ENCODE peak calls at places on chromosomes 7 and 10, in six cellular contexts. Q is NCI-H1092 treated with DMSO at 0.1 percent for 48 hours; I is RCC 7860; L is NCI-H2081 treated with DMSO at 0.1 percent for 48 hours; U is activated effector memory CD4-positive, alpha-beta T cell treated with anti-CD3 and anti-CD28 coated beads, Interleukin-2, amount 50 U/mL, for 16 hours; K is D341Med. M is an unnamed sample.
A peak's percentile ranks its signal among the peaks of the same experiment; 100 is the strongest.

GRCh38 chr10:12518024-12518423 is 168.7 kb downstream of the CAMK1D start:
- DNase-seq in U (no peak), I (no peak), Q (no peak), L (no peak), K (no peak), M (no peak)

GRCh38 chr10:60426425-60426824 is 36.8 kb upstream of the ANK3 start:
- DNase-seq in I (peak; percentile 26), Q (no peak), L (no peak), U (no peak), K (no peak), M (no peak)

GRCh38 chr10:44990302-44990655 is 10.4 kb upstream of the ZNF22 start:
- DNase-seq in K (peak; percentile 70), L (no peak), I (no peak), Q (no peak), U (no peak), M (peak; percentile 86)

GRCh38 chr7:85714182-85714581 is 527.3 kb upstream of the SEMA3D start:
- DNase-seq in U (no peak), K (no peak), Q (no peak), I (no peak), L (no peak), M (no peak)

GRCh38 chr7:81618400-81619014 is 151.3 kb downstream of the HGF start:
- DNase-seq in L (no peak), U (no peak), Q (no peak), I (peak; percentile 81), K (no peak), M (no peak)

GRCh38 chr7:141356096-141356495 is 195.1 kb upstream of the AGK start:
- DNase-seq in K (no peak), L (no peak), I (no peak), Q (no peak), U (no peak), M (no peak)

GRCh38 chr7:17095001-17095574 is 203.4 kb upstream of the AHR start:
- DNase-seq in K (no peak), I (no peak), L (no peak), U (no peak), Q (no peak), M (no peak)

GRCh38 chr7:102063736-102064135 is 222.9 kb upstream of the SH2B2 start:
- DNase-seq in L (no peak), K (no peak), Q (no peak), U (no peak), I (peak; percentile 100), M (peak; percentile 86)

GRCh38 chr7:36961097-36961496 is 236.8 kb upstream of the AOAH start:
- DNase-seq in I (no peak), K (no peak), U (no peak), Q (no peak), L (no peak), M (no peak)

GRCh38 chr7:22016547-22016946 is 70.8 kb upstream of the CDCA7L start:
- DNase-seq in K (peak; percentile 56), Q (peak; percentile 15), I (no peak), L (no peak), U (no peak), M (no peak)

GRCh38 chr7:67346126-67346525 is 349.5 kb downstream of the TYW1 start:
- DNase-seq in L (no peak), K (no peak), I (no peak), U (no peak), Q (no peak), M (no peak)

GRCh38 chr10:86292462-86293322 is 73.9 kb downstream of the GRID1 start:
- DNase-seq in L (no peak), K (no peak), I (no peak), U (peak; percentile 33), Q (no peak), M (no peak)

GRCh38 chr7:96452146-96452545 is 130.2 kb upstream of the SLC25A13 start:
- DNase-seq in K (no peak), Q (no peak), L (no peak), I (no peak), U (no peak), M (no peak)

GRCh38 chr10:70695241-70696030 is 23.1 kb downstream of the ADAMTS14 start:
- DNase-seq in K (no peak), L (no peak), Q (no peak), U (no peak), I (no peak), M (no peak)

GRCh38 chr7:24882989-24883631 is 96.9 kb downstream of the OSBPL3 start:
- DNase-seq in I (no peak), Q (no peak), K (no peak), U (no peak), L (no peak), M (no peak)

GRCh38 chr10:22670796-22671195 is 43.6 kb downstream of the PIP4K2A start:
- DNase-seq in U (no peak), K (no peak), L (no peak), Q (no peak), I (no peak), M (no peak)

GRCh38 chr7:79182283-79182682 is 271.2 kb downstream of the MAGI2 start:
- DNase-seq in K (no peak), L (no peak), I (no peak), Q (no peak), U (no peak), M (no peak)

GRCh38 chr10:97572214-97572989 is at the start of gene ANKRD2:
- DNase-seq in L (no peak), I (peak; percentile 70), U (peak; percentile 78), K (peak; percentile 77), Q (peak; percentile 30), M (peak; percentile 84)

M was measured in Caco-2.